ENCODE peak calls at places on chromosomes 7 and 10, in five cellular contexts. D is transverse colon, S is Peyer's patch, A is upper lobe of left lung, H is HCT116. G is an unnamed sample.

GRCh38 chr10:13051126-13051694 is 48.8 kb upstream of the OPTN start:
- DNase-seq in H (no peak), S (no peak), D (no peak), A (no peak), G (no peak)

GRCh38 chr10:8050561-8051108 is 3.9 kb upstream of the GATA3 start:
- DNase-seq in S (peak; percentile 72), D (no peak), A (peak; percentile 85), H (no peak), G (peak; percentile 88)

GRCh38 chr10:31708513-31708912 is 220.1 kb downstream of the ARHGAP12 start:
- DNase-seq in A (no peak), D (no peak), S (no peak), H (no peak), G (no peak)

GRCh38 chr10:112985701-112986510 is 35.9 kb downstream of the TCF7L2 start:
- DNase-seq in S (no peak), H (no peak), A (no peak), D (no peak), G (no peak)

GRCh38 chr10:60390224-60390626 is 550 bp upstream of the ANK3 start:
- DNase-seq in A (no peak), D (no peak), S (no peak), H (no peak), G (no peak)

GRCh38 chr10:9010093-9010492 is 955.6 kb downstream of the GATA3 start:
- DNase-seq in S (no peak), D (no peak), A (no peak), H (no peak), G (no peak)

GRCh38 chr10:7986851-7987250 is 67.6 kb upstream of the GATA3 start:
- DNase-seq in S (no peak), D (no peak), H (no peak), A (no peak), G (no peak)

GRCh38 chr10:65306201-65306600 is 1619.6 kb upstream of the LRRTM3 start:
- DNase-seq in S (no peak), H (no peak), D (no peak), A (no peak), G (no peak)

DNA sequence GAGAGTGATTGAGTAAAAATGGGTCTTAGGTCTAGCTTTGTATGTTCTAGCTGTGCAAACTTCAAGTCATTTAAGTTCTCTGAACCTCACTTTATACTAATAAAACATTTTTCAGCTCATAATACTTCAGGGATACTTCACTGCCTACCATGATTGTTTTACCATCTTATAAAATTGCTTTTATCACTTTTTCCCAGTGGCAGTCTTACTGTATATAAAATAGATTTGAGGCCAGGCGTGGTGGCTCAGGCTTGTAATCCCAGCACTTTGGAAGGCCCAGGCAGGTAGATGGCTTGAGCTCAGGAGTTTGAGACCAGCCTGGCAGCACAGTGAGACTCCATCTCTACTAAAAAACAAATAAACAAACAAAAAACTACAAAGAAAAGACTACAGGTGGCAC is 17.4 kb downstream of the FGL2 start:
- DNase-seq in H (no peak), D (no peak), S (no peak), A (no peak), G (no peak)
- TF ChIP-seq POLR2A in H (no peak), D (no peak), S (no peak), A (no peak), G (no peak)

DNA sequence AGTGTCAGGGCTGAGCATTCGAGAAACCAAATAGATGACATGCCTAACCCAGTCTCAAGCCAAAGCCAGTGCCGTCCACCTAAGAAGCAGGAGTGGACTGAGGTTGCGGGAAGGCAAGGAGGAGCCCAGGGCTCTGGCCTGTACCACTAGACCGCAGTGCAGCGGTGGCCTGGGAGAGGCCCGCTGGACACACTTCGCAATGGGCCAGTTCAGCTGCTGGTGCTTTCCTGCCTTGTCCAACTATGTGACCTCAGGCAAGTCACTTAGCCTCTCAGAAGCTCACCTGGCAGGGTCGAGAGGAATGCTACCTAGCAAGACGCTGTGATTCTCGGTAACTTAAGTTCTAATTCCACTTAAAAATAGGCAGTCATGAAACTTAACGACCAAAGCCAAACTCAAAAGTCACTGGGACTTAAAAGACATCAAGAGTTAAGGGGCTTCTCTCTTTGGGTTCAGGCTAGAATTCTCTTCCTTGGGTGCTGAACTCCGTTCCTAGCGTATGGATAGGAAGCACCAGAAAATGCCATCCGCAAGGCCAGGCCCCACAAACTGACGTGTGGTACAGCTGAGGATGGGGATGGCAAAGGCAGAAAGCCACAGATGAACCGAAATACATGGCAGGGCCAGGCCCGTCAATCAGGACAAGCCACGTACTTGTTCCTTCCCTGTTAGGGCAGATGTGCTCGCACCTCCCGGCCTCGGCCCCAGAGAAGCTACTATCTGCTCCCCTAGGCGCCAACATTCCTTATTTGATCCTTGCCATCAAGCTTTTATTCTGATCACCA is 34.2 kb downstream of the CTBP2 start:
- DNase-seq in A (no peak), S (peak; percentile 30), H (no peak), D (no peak), G (no peak)
- H3K36me3 ChIP-seq in A (peaks cover 4% of the 10 kb centered on the region), S (no peaks in the 10 kb centered on the region), H (no peaks in the 10 kb centered on the region), D (no peaks in the 10 kb centered on the region), G (no peaks in the 10 kb centered on the region)

DNA sequence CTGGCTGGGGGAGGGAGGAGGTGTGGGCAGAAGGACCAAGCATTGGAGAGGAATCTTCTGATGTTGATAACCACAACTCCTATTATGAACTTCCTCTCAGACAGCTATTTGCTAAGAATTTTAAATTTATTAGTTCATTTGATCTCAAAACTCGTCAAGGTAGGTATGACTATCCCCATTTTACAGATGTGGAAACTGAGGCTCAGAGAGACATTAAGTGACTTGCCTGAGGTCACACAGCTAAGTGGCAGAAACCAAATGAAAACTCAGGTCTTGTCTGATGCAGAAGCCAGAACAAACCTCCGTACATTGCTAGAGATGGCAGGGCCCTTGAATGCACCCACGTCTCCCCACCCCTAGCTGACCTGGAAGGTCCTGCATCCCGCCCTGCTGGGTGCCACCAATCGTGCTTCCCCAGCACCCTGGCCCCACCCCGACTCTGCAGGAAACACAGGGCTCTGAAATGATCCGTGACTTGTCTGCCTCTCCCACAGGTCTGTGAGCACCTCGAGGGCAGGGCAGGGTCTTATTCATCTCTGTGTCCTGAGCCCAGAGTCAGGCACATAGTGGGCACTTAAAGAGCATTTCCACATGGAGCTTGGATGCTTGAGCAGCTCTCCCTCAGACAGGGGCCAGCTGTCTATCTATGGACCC is 5.6 kb upstream of the PALD1 start:
- DNase-seq in S (no peak), A (no peak), D (no peak), H (no peak), G (no peak)
- H3K27me3 ChIP-seq in S (no peaks in the 10 kb centered on the region), A (no peaks in the 10 kb centered on the region), D (peaks cover 10% of the 10 kb centered on the region), H (no peaks in the 10 kb centered on the region), G (no peaks in the 10 kb centered on the region)

DNA sequence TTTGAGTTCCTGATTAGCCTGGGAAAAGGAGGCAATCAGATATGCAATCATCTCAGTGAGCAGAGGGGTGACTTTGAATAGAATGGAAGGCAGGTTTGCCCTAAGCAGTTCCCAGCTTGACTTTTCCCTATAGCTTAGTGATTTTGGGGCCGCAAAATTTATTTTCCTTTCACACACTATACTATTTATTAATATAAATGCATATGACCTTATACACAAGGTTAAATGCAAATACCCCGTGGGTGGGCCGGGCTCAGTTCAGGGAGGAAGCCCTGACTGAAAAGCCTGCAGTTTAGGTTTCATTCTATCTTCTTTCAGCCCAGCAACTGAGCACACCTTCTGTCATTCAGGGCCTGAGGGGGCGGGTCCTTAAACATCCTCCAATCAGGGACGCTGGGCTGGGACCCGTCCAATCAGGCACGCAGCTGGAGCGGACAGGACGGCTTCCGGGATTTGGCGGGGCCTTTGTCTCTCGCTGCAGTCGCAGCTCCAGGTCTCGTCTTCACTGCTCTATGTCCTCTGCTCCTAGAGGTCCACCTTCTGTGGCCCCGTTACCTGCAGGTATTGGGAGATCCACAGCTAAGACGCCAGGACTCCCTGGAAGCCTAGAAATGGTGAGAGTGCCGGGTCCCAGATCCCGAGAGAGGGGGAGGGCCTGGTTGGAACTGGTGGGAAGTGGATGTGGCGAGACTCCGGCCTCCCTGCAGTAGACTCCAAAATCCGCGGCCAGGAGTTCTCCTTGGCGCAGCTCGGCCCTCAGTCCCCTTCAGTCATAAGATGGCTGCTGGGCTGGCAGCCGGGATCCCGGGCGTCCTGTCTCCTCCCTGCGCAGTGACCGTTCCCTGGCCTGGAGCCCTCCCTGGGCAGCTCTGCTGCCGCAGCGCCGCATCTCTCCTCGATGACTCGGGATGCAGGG is at the start of gene ZNF273:
- DNase-seq in H (peak; percentile 80), S (peak; percentile 90), D (peak; percentile 95), A (peak; percentile 90), G (peak; percentile 95)
- TF ChIP-seq POLR2A in H (peak; percentile 75), S (peak; percentile 38), D (peak; percentile 63), A (no peak), G (peak; percentile 44)

GRCh38 chr10:119447421-119447820 is 95.1 kb downstream of the RGS10 start:
- DNase-seq in H (no peak), A (peak; percentile 43), S (no peak), D (no peak), G (peak; percentile 6)
- H3K36me3 ChIP-seq in H (no peaks in the 10 kb centered on the region), A (peaks cover 38% of the 10 kb centered on the region), S (no peaks in the 10 kb centered on the region), D (no peaks in the 10 kb centered on the region), G (no peaks in the 10 kb centered on the region)

GRCh38 chr7:27213904-27214586 is 14.2 kb upstream of the HOXA13 start:
- DNase-seq in A (peak; percentile 58), S (peak; percentile 30), D (no peak), H (no peak), G (no peak)

GRCh38 chr7:27213150-27213903 is 13.4 kb upstream of the HOXA13 start:
- DNase-seq in H (no peak), S (peak; percentile 46), A (peak; percentile 79), D (no peak), G (no peak)

GRCh38 chr7:27215356-27215755 is 15.5 kb upstream of the HOXA13 start:
- DNase-seq in A (no peak), H (no peak), S (no peak), D (no peak), G (no peak)

GRCh38 chr7:27212587-27213149 is 12.8 kb upstream of the HOXA13 start:
- DNase-seq in H (no peak), D (no peak), A (no peak), S (peak; percentile 36), G (no peak)

DNA sequence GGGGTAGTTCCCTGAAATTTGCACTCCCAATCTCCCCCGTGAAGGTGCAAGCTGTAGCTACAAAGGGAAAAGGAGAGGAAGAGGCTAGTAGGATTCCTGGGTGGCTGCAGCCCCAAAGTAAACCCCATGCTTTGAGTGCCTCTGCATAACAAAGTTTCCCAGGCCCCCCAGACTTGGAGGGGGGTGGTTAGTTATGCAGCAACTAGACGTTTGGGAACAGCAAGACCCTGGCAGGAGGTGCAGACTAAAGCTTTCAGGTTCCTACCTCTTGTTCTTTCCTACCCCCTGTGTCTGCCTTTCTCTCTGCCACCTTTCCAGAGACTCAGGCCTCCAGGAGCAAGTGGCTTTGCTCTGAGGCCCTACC is 14.7 kb upstream of the HOXA13 start:
- DNase-seq in H (no peak), S (no peak), A (no peak), D (no peak), G (no peak)
- H3K27me3 ChIP-seq in H (no peaks in the 10 kb centered on the region), S (no peaks in the 10 kb centered on the region), A (peaks cover 39% of the 10 kb centered on the region), D (peaks cover 69% of the 10 kb centered on the region), G (no peaks in the 10 kb centered on the region)

GRCh38 chr7:107742678-107743566 is 1.0 kb upstream of the CBLL1 start:
- DNase-seq in H (no peak), D (peak; percentile 63), S (peak; percentile 77), A (peak; percentile 87), G (peak; percentile 77)

GRCh38 chr7:107746006-107746405 is 2.1 kb downstream of the CBLL1 start:
- DNase-seq in D (no peak), A (no peak), H (no peak), S (no peak), G (no peak)

GRCh38 chr7:107743567-107744344 is at the start of gene CBLL1:
- DNase-seq in D (peak; percentile 97), H (peak; percentile 87), S (peak; percentile 98), A (peak; percentile 98), G (peak; percentile 98)

GRCh38 chr7:107744345-107744750 is 406 bp downstream of the CBLL1 start:
- DNase-seq in A (no peak), S (no peak), D (no peak), H (no peak), G (no peak)
- TF ChIP-seq POLR2A in A (no peak), S (no peak), D (no peak), H (no peak), G (no peak)